ENCODE peak calls at places on chromosomes 6 and 20, in nine cellular contexts. M is RWPE1; X is esophagus squamous epithelium; Z is CD4-positive, alpha-beta memory T cell; H is breast epithelium; F is neuronal stem cell; P is small intestine; N is upper lobe of right lung; O is CD8-positive, alpha-beta T cell. W is an unnamed sample.

GRCh38 chr6:5054427-5054873 is 30.7 kb upstream of the PPP1R3G start:
- DNase-seq in M (no peak), X (no peak), Z (no peak), H (no peak), F (no peak), P (no peak), N (no peak), O (no peak), W (no peak)

GRCh38 chr6:3259491-3259958 is 778 bp downstream of the PSMG4 start:
- DNase-seq in M (peak; percentile 27), X (no peak), Z (peak; percentile 23), H (no peak), F (no peak), P (peak; percentile 59), N (peak; percentile 69), O (peak; percentile 28), W (no peak)

GRCh38 chr20:20824924-20825584 is 112.6 kb upstream of the RALGAPA2 start:
- DNase-seq in M (peak; percentile 46), X (no peak), Z (peak; percentile 25), H (peak; percentile 28), F (peak; percentile 61), P (peak; percentile 53), N (peak; percentile 78), O (peak; percentile 35), W (peak; percentile 31)

GRCh38 chr20:63074631-63075030 is 67.9 kb upstream of the BHLHE23 start:
- DNase-seq in M (no peak), X (no peak), Z (no peak), H (no peak), F (no peak), P (no peak), N (peak; percentile 26), O (no peak), W (no peak)

GRCh38 chr6:139308936-139309603 is 17.3 kb upstream of the TXLNB start:
- DNase-seq in M (no peak), X (no peak), Z (no peak), H (no peak), F (no peak), P (peak; percentile 71), N (no peak), O (no peak), W (peak; percentile 36)

GRCh38 chr6:37491830-37492208 is 7.9 kb downstream of the CCDC167 start:
- DNase-seq in M (no peak), X (no peak), Z (no peak), H (no peak), F (no peak), P (no peak), N (no peak), O (no peak), W (no peak)

GRCh38 chr20:43744121-43744520 is 17.3 kb upstream of the GTSF1L start:
- DNase-seq in M (no peak), X (no peak), Z (no peak), H (no peak), F (no peak), P (no peak), N (no peak), O (peak; percentile 35), W (no peak)

GRCh38 chr6:20841806-20842205 is 307.5 kb downstream of the CDKAL1 start:
- DNase-seq in M (no peak), X (no peak), Z (no peak), H (no peak), F (no peak), P (no peak), N (no peak), O (no peak), W (no peak)

GRCh38 chr6:26196846-26197683 is 109.8 kb downstream of the HFE start:
- DNase-seq in M (peak; percentile 92), X (no peak), Z (peak; percentile 92), H (peak; percentile 89), F (peak; percentile 69), P (peak; percentile 92), N (no peak), O (peak; percentile 89), W (peak; percentile 66)

GRCh38 chr20:34262488-34263288 is 21.5 kb downstream of the ASIP start:
- DNase-seq in M (no peak), X (no peak), Z (no peak), H (no peak), F (no peak), P (peak; percentile 15), N (peak; percentile 55), O (no peak), W (peak; percentile 43)

GRCh38 chr6:85585741-85586140 is 7.9 kb downstream of the SNX14 start:
- DNase-seq in M (no peak), X (no peak), Z (no peak), H (no peak), F (no peak), P (no peak), N (no peak), O (no peak), W (no peak)

GRCh38 chr6:101445527-101445926 is 52.0 kb downstream of the GRIK2 start:
- DNase-seq in M (no peak), X (no peak), Z (no peak), H (no peak), F (no peak), P (no peak), N (no peak), O (no peak), W (no peak)

GRCh38 chr6:139728879-139729278 is 354.4 kb upstream of the CITED2 start:
- DNase-seq in M (no peak), X (no peak), Z (no peak), H (no peak), F (no peak), P (peak; percentile 68), N (no peak), O (no peak), W (no peak)

GRCh38 chr6:169409742-169410312 is 156.2 kb upstream of the THBS2 start:
- DNase-seq in M (no peak), X (no peak), Z (no peak), H (no peak), F (no peak), P (no peak), N (no peak), O (no peak), W (no peak)

GRCh38 chr20:47438464-47439381 is 63.0 kb upstream of the NCOA3 start:
- DNase-seq in M (peak; percentile 66), X (no peak), Z (no peak), H (peak; percentile 37), F (no peak), P (peak; percentile 5), N (no peak), O (no peak), W (no peak)

GRCh38 chr20:6142348-6142993 is 19.6 kb upstream of the FERMT1 start:
- DNase-seq in M (peak; percentile 71), X (no peak), Z (peak; percentile 25), H (no peak), F (peak; percentile 64), P (peak; percentile 65), N (no peak), O (no peak), W (peak; percentile 31)

GRCh38 chr6:29925341-29926080 is 16.8 kb upstream of the HLA-A start:
- DNase-seq in M (peak; percentile 28), X (no peak), Z (no peak), H (no peak), F (no peak), P (peak; percentile 50), N (no peak), O (no peak), W (no peak)
- H3K27ac ChIP-seq in M (no peak overlapping the region), X (peak overlapping the region; percentile 98), Z (peak overlapping the region; percentile 99), H (no peak overlapping the region), F (no peak overlapping the region), P (peak overlapping the region; percentile 95), N (peak overlapping the region; percentile 98), O (peak overlapping the region; percentile 92), W (no peak overlapping the region)

GRCh38 chr6:151661928-151662327 is 145.6 kb upstream of the ESR1 start:
- DNase-seq in M (no peak), X (no peak), Z (no peak), H (no peak), F (no peak), P (no peak), N (no peak), O (no peak), W (no peak)
- H3K27ac ChIP-seq in M (no peak overlapping the region), X (no peak overlapping the region), Z (no peak overlapping the region), H (no peak overlapping the region), F (no peak overlapping the region), P (no peak overlapping the region), N (no peak overlapping the region), O (no peak overlapping the region), W (no peak overlapping the region)

GRCh38 chr6:29750709-29751108 is 27.5 kb downstream of the HLA-F start:
- DNase-seq in M (no peak), X (no peak), Z (no peak), H (no peak), F (no peak), P (no peak), N (no peak), O (no peak), W (no peak)

GRCh38 chr6:29755295-29755871 is 32.1 kb downstream of the HLA-F start:
- DNase-seq in M (no peak), X (no peak), Z (no peak), H (no peak), F (no peak), P (no peak), N (no peak), O (no peak), W (no peak)

GRCh38 chr6:29751480-29751879 is 28.2 kb downstream of the HLA-F start:
- DNase-seq in M (no peak), X (no peak), Z (no peak), H (no peak), F (no peak), P (no peak), N (no peak), O (no peak), W (no peak)

GRCh38 chr6:29752451-29753308 is 29.4 kb downstream of the HLA-F start:
- DNase-seq in M (peak; percentile 76), X (peak; percentile 29), Z (peak; percentile 81), H (peak; percentile 76), F (peak; percentile 81), P (peak; percentile 92), N (peak; percentile 94), O (peak; percentile 81), W (peak; percentile 90)

GRCh38 chr6:29753309-29753644 is 30.0 kb downstream of the HLA-F start:
- DNase-seq in M (no peak), X (no peak), Z (no peak), H (no peak), F (no peak), P (no peak), N (no peak), O (no peak), W (no peak)
- H3K27ac ChIP-seq in M (peak overlapping the region; percentile 93), X (peak overlapping the region; percentile 97), Z (peak overlapping the region; percentile 71), H (peak overlapping the region; percentile 91), F (no peak overlapping the region), P (peak overlapping the region; percentile 90), N (peak overlapping the region; percentile 93), O (no peak overlapping the region), W (peak overlapping the region; percentile 95)

DNA sequence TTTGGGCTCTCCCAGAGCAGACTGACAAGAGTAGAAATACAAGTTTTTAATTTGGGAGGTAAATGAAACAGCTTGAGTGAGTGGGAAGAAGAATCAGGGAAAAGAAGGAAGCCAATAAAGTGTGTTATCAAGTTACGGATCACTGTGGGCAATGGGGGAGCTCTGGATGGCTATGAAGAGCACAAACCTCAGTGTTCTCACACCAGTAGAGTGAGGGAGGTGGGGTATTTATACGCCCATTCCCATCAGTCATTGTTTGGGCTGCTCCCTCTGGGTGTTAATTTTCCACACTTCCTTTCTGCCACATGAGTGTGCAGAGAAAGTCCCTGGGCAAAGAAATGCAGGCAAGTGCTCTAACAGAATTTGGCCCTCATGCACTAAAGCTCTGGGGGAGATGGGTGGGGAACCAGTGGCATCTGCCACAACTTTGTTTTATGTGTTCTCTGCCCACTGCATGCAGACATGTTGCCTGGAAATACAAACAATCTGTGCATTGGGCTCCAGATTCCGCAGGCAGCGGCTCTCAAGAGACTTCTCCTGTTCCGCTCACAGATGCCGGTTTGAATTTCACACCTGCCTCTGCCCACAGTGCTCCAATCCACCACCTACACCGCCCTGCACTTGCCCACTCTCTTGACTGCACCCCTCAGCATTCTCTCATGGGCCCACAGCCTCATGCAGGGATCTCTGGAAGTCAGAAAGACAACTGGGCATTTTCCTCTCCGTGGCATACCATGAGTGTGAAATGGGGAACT is 211.1 kb upstream of the RNF24 start:
- DNase-seq in M (no peak), X (no peak), Z (no peak), H (no peak), F (no peak), P (no peak), N (no peak), O (no peak), W (no peak)
- H3K27ac ChIP-seq in M (no peak overlapping the region), X (peak overlapping the region; percentile 39), Z (no peak overlapping the region), H (no peak overlapping the region), F (no peak overlapping the region), P (no peak overlapping the region), N (no peak overlapping the region), O (no peak overlapping the region), W (peak overlapping the region; percentile 72)